ENCODE peak calls at places on chromosome 7, in six cellular contexts. One of them, this sample, is unnamed.

GRCh38 chr7:69199048-69199447 is 399.2 kb upstream of the AUTS2 start:
- DNase-seq in prostate gland: no peak
- DNase-seq in fibroblast of lung: no peak
- DNase-seq in heart left ventricle: no peak
- DNase-seq in SJSA1: no peak
- DNase-seq in body of pancreas: no peak
- DNase-seq in this sample: no peak

GRCh38 chr7:107614425-107614824 is 34.4 kb downstream of the BCAP29 start:
- DNase-seq in prostate gland: no peak
- DNase-seq in fibroblast of lung: peak; percentile 81
- DNase-seq in SJSA1: no peak
- DNase-seq in heart left ventricle: no peak
- DNase-seq in body of pancreas: no peak
- DNase-seq in this sample: no peak

GRCh38 chr7:157711353-157711888 is 374.6 kb downstream of the DNAJB6 start:
- DNase-seq in SJSA1: peak; percentile 28
- DNase-seq in fibroblast of lung: no peak
- DNase-seq in heart left ventricle: no peak
- DNase-seq in body of pancreas: no peak
- DNase-seq in prostate gland: no peak
- DNase-seq in this sample: no peak

GRCh38 chr7:76358478-76359110 is at the start of gene YWHAG:
- DNase-seq in heart left ventricle: peak; percentile 90
- DNase-seq in prostate gland: peak; percentile 91
- DNase-seq in SJSA1: peak; percentile 89
- DNase-seq in body of pancreas: peak; percentile 91
- DNase-seq in fibroblast of lung: peak; percentile 82
- DNase-seq in this sample: peak; percentile 100

GRCh38 chr7:136278057-136278456 is 300.9 kb upstream of the MTPN start:
- DNase-seq in fibroblast of lung: no peak
- DNase-seq in heart left ventricle: no peak
- DNase-seq in prostate gland: peak; percentile 5
- DNase-seq in SJSA1: no peak
- DNase-seq in body of pancreas: peak; percentile 13
- DNase-seq in this sample: no peak

GRCh38 chr7:70733115-70733514 is 398.8 kb upstream of the GALNT17 start:
- DNase-seq in heart left ventricle: no peak
- DNase-seq in SJSA1: no peak
- DNase-seq in fibroblast of lung: no peak
- DNase-seq in body of pancreas: no peak
- DNase-seq in prostate gland: no peak
- DNase-seq in this sample: no peak

GRCh38 chr7:22990588-22990949 is 23.4 kb downstream of the HYCC1 start:
- DNase-seq in fibroblast of lung: peak; percentile 86
- DNase-seq in prostate gland: no peak
- DNase-seq in body of pancreas: no peak
- DNase-seq in SJSA1: no peak
- DNase-seq in heart left ventricle: no peak
- DNase-seq in this sample: no peak

GRCh38 chr7:34073676-34074075 is 168.3 kb downstream of the BMPER start:
- DNase-seq in heart left ventricle: no peak
- DNase-seq in body of pancreas: no peak
- DNase-seq in SJSA1: no peak
- DNase-seq in fibroblast of lung: no peak
- DNase-seq in prostate gland: no peak
- DNase-seq in this sample: no peak

GRCh38 chr7:99860281-99861127 is 16.3 kb downstream of the OR2AE1 start:
- DNase-seq in body of pancreas: peak; percentile 28
- DNase-seq in heart left ventricle: no peak
- DNase-seq in fibroblast of lung: peak; percentile 97
- DNase-seq in SJSA1: no peak
- DNase-seq in prostate gland: peak; percentile 64
- DNase-seq in this sample: no peak

GRCh38 chr7:1505731-1506550 is 1.8 kb upstream of the INTS1 start:
- DNase-seq in body of pancreas: peak; percentile 51
- DNase-seq in heart left ventricle: no peak
- DNase-seq in fibroblast of lung: no peak
- DNase-seq in SJSA1: no peak
- DNase-seq in prostate gland: no peak
- DNase-seq in this sample: no peak

GRCh38 chr7:82235710-82236109 is 207.9 kb downstream of the CACNA2D1 start:
- DNase-seq in heart left ventricle: no peak
- DNase-seq in prostate gland: no peak
- DNase-seq in body of pancreas: no peak
- DNase-seq in SJSA1: no peak
- DNase-seq in fibroblast of lung: peak; percentile 70
- DNase-seq in this sample: no peak

GRCh38 chr7:45036317-45036716 is 36.3 kb downstream of the CCM2 start:
- DNase-seq in heart left ventricle: no peak
- DNase-seq in body of pancreas: no peak
- DNase-seq in prostate gland: no peak
- DNase-seq in fibroblast of lung: no peak
- DNase-seq in SJSA1: no peak
- DNase-seq in this sample: no peak
- H3K27ac ChIP-seq in heart left ventricle: no peak overlapping the region
- H3K27ac ChIP-seq in body of pancreas: no peak overlapping the region
- H3K27ac ChIP-seq in prostate gland: no peak overlapping the region
- H3K27ac ChIP-seq in fibroblast of lung: no peak overlapping the region
- H3K27ac ChIP-seq in SJSA1: no peak overlapping the region
- H3K27ac ChIP-seq in this sample: no peak overlapping the region

GRCh38 chr7:94396044-94396443 is 1.3 kb downstream of the COL1A2 start:
- DNase-seq in heart left ventricle: no peak
- DNase-seq in prostate gland: no peak
- DNase-seq in SJSA1: peak; percentile 75
- DNase-seq in body of pancreas: no peak
- DNase-seq in fibroblast of lung: peak; percentile 84
- DNase-seq in this sample: no peak
- H3K27ac ChIP-seq in heart left ventricle: peak overlapping the region; percentile 87
- H3K27ac ChIP-seq in prostate gland: peak overlapping the region; percentile 63
- H3K27ac ChIP-seq in SJSA1: peak overlapping the region; percentile 98
- H3K27ac ChIP-seq in body of pancreas: no peak overlapping the region
- H3K27ac ChIP-seq in fibroblast of lung: peak overlapping the region; percentile 96
- H3K27ac ChIP-seq in this sample: no peak overlapping the region

GRCh38 chr7:128920913-128921582 is 10.5 kb upstream of the KCP start:
- DNase-seq in body of pancreas: no peak
- DNase-seq in heart left ventricle: peak; percentile 3
- DNase-seq in fibroblast of lung: no peak
- DNase-seq in prostate gland: no peak
- DNase-seq in SJSA1: no peak
- DNase-seq in this sample: no peak
- H3K27ac ChIP-seq in body of pancreas: no peak overlapping the region
- H3K27ac ChIP-seq in heart left ventricle: no peak overlapping the region
- H3K27ac ChIP-seq in fibroblast of lung: no peak overlapping the region
- H3K27ac ChIP-seq in prostate gland: no peak overlapping the region
- H3K27ac ChIP-seq in SJSA1: no peak overlapping the region
- H3K27ac ChIP-seq in this sample: no peak overlapping the region

GRCh38 chr7:74307738-74308505 is 18.7 kb downstream of the CLIP2 start:
- DNase-seq in SJSA1: no peak
- DNase-seq in body of pancreas: peak; percentile 77
- DNase-seq in heart left ventricle: no peak
- DNase-seq in prostate gland: no peak
- DNase-seq in fibroblast of lung: peak; percentile 12
- DNase-seq in this sample: no peak

GRCh38 chr7:74302745-74303221 is 13.6 kb downstream of the CLIP2 start:
- DNase-seq in fibroblast of lung: no peak
- DNase-seq in heart left ventricle: no peak
- DNase-seq in prostate gland: no peak
- DNase-seq in body of pancreas: no peak
- DNase-seq in SJSA1: no peak
- DNase-seq in this sample: no peak

GRCh38 chr7:74304550-74304949 is 15.3 kb downstream of the CLIP2 start:
- DNase-seq in heart left ventricle: no peak
- DNase-seq in fibroblast of lung: no peak
- DNase-seq in SJSA1: no peak
- DNase-seq in prostate gland: no peak
- DNase-seq in body of pancreas: no peak
- DNase-seq in this sample: no peak

GRCh38 chr7:74306737-74307469 is 17.7 kb downstream of the CLIP2 start:
- DNase-seq in prostate gland: peak; percentile 16
- DNase-seq in heart left ventricle: peak; percentile 64
- DNase-seq in SJSA1: peak; percentile 80
- DNase-seq in body of pancreas: peak; percentile 37
- DNase-seq in fibroblast of lung: peak; percentile 84
- DNase-seq in this sample: peak; percentile 48

DNA sequence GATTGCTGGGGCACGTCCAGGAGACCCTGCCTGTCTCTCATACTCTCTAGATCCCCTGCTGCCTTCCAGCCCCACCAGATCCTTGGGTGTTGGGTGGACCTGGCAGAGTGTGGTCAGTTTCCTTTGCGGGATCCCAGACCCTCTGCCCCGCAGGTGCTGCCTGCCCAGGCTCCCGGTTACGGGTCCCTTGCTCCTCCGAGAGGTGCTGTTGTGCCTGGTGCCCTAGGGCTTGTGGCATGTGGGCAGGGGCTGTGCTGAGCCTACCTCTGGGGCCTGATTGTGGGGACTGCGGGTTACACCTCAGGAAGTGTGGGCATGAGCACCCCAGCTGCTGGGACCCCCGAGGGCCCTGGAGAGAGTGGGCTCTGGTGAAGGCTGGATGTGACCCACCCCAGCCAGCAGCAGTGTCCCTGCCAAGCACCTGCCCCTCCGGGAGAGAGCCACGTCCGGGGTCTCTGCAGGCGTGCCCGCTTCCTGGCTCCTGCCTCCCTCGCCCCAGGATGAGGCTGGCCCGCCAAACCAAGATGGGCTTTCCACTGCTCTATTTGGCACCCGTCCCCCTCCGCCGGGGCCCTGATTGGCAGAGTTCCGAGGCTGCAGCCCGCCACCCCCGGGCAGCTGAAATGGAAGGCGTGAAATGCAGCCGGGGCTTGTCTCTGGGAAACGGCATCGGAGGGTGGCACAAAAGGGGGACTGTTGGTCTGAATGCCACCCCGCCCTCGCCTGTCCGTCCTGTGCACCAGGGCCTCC is 17.0 kb downstream of the CLIP2 start:
- DNase-seq in body of pancreas: no peak
- DNase-seq in prostate gland: no peak
- DNase-seq in heart left ventricle: no peak
- DNase-seq in fibroblast of lung: no peak
- DNase-seq in SJSA1: no peak
- DNase-seq in this sample: peak; percentile 58
- H3K27ac ChIP-seq in body of pancreas: peak overlapping the region; percentile 78
- H3K27ac ChIP-seq in prostate gland: no peak overlapping the region
- H3K27ac ChIP-seq in heart left ventricle: no peak overlapping the region
- H3K27ac ChIP-seq in fibroblast of lung: no peak overlapping the region
- H3K27ac ChIP-seq in SJSA1: no peak overlapping the region
- H3K27ac ChIP-seq in this sample: peak overlapping the region; percentile 86

GRCh38 chr7:5596046-5596895 is 172.6 kb upstream of the TNRC18 start:
- DNase-seq in SJSA1: peak; percentile 93
- DNase-seq in heart left ventricle: peak; percentile 81
- DNase-seq in body of pancreas: peak; percentile 34
- DNase-seq in fibroblast of lung: peak; percentile 97
- DNase-seq in prostate gland: peak; percentile 30
- DNase-seq in this sample: no peak
- H3K27ac ChIP-seq in SJSA1: peak overlapping the region; percentile 59
- H3K27ac ChIP-seq in heart left ventricle: peak overlapping the region; percentile 70
- H3K27ac ChIP-seq in body of pancreas: peak overlapping the region; percentile 38
- H3K27ac ChIP-seq in fibroblast of lung: peak overlapping the region; percentile 84
- H3K27ac ChIP-seq in prostate gland: no peak overlapping the region
- H3K27ac ChIP-seq in this sample: peak overlapping the region; percentile 79

GRCh38 chr7:145105561-145105960 is 269.7 kb upstream of the TPK1 start:
- DNase-seq in heart left ventricle: no peak
- DNase-seq in SJSA1: no peak
- DNase-seq in fibroblast of lung: no peak
- DNase-seq in body of pancreas: no peak
- DNase-seq in prostate gland: no peak
- DNase-seq in this sample: no peak

GRCh38 chr7:145104400-145104799 is 268.5 kb upstream of the TPK1 start:
- DNase-seq in heart left ventricle: no peak
- DNase-seq in prostate gland: no peak
- DNase-seq in SJSA1: no peak
- DNase-seq in fibroblast of lung: no peak
- DNase-seq in body of pancreas: no peak
- DNase-seq in this sample: no peak

DNA sequence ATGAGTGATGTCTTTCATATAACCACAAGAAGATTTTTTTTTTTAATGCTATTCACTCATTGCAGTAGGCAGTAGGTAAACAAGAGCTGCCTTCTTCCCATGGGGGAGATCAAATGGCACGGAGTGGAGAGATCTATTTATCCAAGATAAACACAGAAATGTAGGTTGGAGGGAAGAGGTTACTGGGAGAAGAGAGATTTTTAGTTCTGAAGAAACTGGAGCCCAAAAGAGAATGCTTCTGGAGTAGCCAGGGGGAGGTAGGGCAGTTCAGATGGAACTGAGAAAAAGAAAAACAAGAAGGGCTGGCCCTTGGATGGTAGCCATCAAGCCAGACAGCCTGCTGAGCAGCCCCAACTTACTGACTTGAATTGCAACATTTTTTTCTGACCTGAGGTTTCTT is 270.1 kb upstream of the TPK1 start:
- DNase-seq in SJSA1: no peak
- DNase-seq in prostate gland: no peak
- DNase-seq in heart left ventricle: no peak
- DNase-seq in fibroblast of lung: no peak
- DNase-seq in body of pancreas: no peak
- DNase-seq in this sample: no peak
- H3K27ac ChIP-seq in SJSA1: no peak overlapping the region
- H3K27ac ChIP-seq in prostate gland: no peak overlapping the region
- H3K27ac ChIP-seq in heart left ventricle: no peak overlapping the region
- H3K27ac ChIP-seq in fibroblast of lung: no peak overlapping the region
- H3K27ac ChIP-seq in body of pancreas: no peak overlapping the region
- H3K27ac ChIP-seq in this sample: no peak overlapping the region

DNA sequence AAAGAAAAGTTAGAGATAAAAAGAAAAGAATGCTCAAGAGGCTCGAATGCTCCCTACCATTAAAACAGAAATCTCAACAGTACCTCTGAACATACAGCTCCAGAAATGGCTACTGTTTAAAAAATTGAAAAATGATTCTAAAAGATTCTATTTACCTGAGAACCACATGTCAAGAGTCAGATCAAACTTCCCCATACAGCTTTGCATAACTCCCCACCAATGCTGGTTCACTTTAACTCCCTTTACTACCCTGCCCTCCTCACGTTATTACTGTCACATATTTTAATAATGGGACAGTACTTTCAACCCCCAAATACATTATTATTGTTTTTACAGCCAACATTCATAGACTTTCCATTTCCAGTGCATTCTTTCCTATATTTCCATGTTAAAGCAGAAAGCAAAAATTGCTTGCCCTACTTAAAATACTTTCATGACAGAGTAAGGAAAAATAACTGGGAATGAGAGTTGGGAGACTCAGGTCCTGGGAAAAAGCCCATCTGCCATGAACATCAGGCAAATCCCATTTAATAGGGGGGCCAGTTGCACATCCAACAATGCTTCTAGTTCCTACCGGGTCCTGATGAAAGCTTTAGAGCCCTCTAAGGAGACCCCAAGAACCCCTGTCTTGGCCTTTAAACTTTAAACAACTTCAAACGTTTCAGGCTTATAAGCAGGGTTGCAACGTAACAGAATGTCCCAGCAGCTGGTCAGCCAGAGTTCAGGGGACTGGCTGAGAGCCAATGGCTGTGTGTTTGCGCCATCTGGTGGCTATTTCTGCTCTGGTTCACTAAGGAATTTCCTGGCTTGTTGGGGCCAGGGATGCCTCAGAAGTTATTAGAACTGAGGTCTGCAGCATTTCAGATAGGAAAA is 247.4 kb downstream of the ELMO1 start:
- DNase-seq in heart left ventricle: peak; percentile 84
- DNase-seq in SJSA1: peak; percentile 66
- DNase-seq in prostate gland: peak; percentile 76
- DNase-seq in fibroblast of lung: peak; percentile 60
- DNase-seq in body of pancreas: peak; percentile 87
- DNase-seq in this sample: peak; percentile 58
- H3K27ac ChIP-seq in heart left ventricle: peak overlapping the region; percentile 82
- H3K27ac ChIP-seq in SJSA1: no peak overlapping the region
- H3K27ac ChIP-seq in prostate gland: peak overlapping the region; percentile 45
- H3K27ac ChIP-seq in fibroblast of lung: no peak overlapping the region
- H3K27ac ChIP-seq in body of pancreas: peak overlapping the region; percentile 65
- H3K27ac ChIP-seq in this sample: peak overlapping the region; percentile 49

This sample was measured in caudate nucleus.